ENCODE peak calls at places on chromosomes 13 and 19, in ten cellular contexts. Y is brain microvascular endothelial cell; L is OCI-LY7; F is aorta; I is foreskin fibroblast; M is neural progenitor cell; C is cardiac fibroblast; H is endothelial cell of umbilical vein; S is heart right ventricle; E is CD8-positive, alpha-beta memory T cell. P is an unnamed sample.

GRCh38 chr13:111115051-111115840 is at the start of gene ARHGEF7:
- DNase-seq in E (no peak), M (peak; percentile 79), Y (no peak), F (no peak), L (no peak), S (no peak), H (no peak), I (peak; percentile 48), C (no peak), P (no peak)

GRCh38 chr19:48330012-48330681 is 4.8 kb downstream of the EMP3 start:
- DNase-seq in L (peak; percentile 96), I (no peak), F (peak; percentile 83), M (peak; percentile 93), C (no peak), H (peak; percentile 15), S (peak; percentile 81), E (peak; percentile 87), Y (no peak), P (peak; percentile 82)

GRCh38 chr19:7983286-7983950 is 22.0 kb downstream of the ELAVL1 start:
- DNase-seq in L (no peak), I (no peak), M (no peak), E (no peak), S (no peak), H (no peak), Y (no peak), F (no peak), C (no peak), P (peak; percentile 41)

GRCh38 chr13:94154362-94154761 is 325.1 kb downstream of the DCT start:
- DNase-seq in M (no peak), C (peak; percentile 83), S (no peak), L (no peak), F (peak; percentile 58), Y (peak; percentile 32), H (no peak), I (peak; percentile 67), E (no peak), P (no peak)

GRCh38 chr13:27151798-27152599 is 19.6 kb downstream of the USP12 start:
- DNase-seq in M (no peak), E (no peak), C (no peak), Y (peak; percentile 6), I (no peak), H (no peak), S (no peak), F (no peak), L (no peak), P (no peak)

GRCh38 chr19:14375582-14376291 is 5.5 kb upstream of the ADGRE5 start:
- DNase-seq in I (peak; percentile 59), C (peak; percentile 27), E (no peak), S (peak; percentile 69), Y (no peak), L (peak; percentile 51), M (no peak), F (peak; percentile 69), H (peak; percentile 43), P (no peak)

GRCh38 chr13:97018029-97018819 is 23.9 kb upstream of the OXGR1 start:
- DNase-seq in L (peak; percentile 26), M (peak; percentile 67), I (peak; percentile 83), H (peak; percentile 70), C (peak; percentile 75), S (peak; percentile 37), Y (peak; percentile 66), F (no peak), E (peak; percentile 17), P (no peak)

GRCh38 chr19:45336696-45337251 is 3.8 kb upstream of the KLC3 start:
- DNase-seq in S (no peak), M (no peak), L (no peak), Y (no peak), F (no peak), I (no peak), E (no peak), H (no peak), C (no peak), P (no peak)

GRCh38 chr13:76882431-76882830 is 3.8 kb downstream of the KCTD12 start:
- DNase-seq in L (no peak), Y (peak; percentile 28), I (peak; percentile 88), M (no peak), F (peak; percentile 60), S (no peak), C (peak; percentile 69), H (peak; percentile 62), E (no peak), P (no peak)
- H3K4me3 ChIP-seq in L (no peak overlapping the region), Y (peak overlapping the region; percentile 70), I (peak overlapping the region; percentile 73), M (no peak overlapping the region), F (no peak overlapping the region), S (peak overlapping the region; percentile 83), C (no peak overlapping the region), H (peak overlapping the region; percentile 95), E (no peak overlapping the region), P (peak overlapping the region; percentile 80)

GRCh38 chr19:16084067-16084685 is 7.9 kb downstream of the TPM4 start:
- DNase-seq in L (no peak), S (no peak), I (no peak), H (no peak), Y (no peak), M (no peak), F (no peak), C (no peak), E (no peak), P (no peak)

GRCh38 chr19:16087940-16088339 is 11.6 kb downstream of the TPM4 start:
- DNase-seq in L (no peak), H (no peak), I (no peak), F (no peak), S (no peak), M (no peak), Y (no peak), E (no peak), C (no peak), P (no peak)

GRCh38 chr19:16088351-16088984 is 12.2 kb downstream of the TPM4 start:
- DNase-seq in Y (no peak), C (peak; percentile 72), E (no peak), M (no peak), S (no peak), F (no peak), I (no peak), H (no peak), L (no peak), P (no peak)

GRCh38 chr19:16088985-16089846 is 12.9 kb downstream of the TPM4 start:
- DNase-seq in C (no peak), L (no peak), Y (no peak), H (no peak), F (no peak), E (no peak), M (no peak), S (no peak), I (no peak), P (no peak)

GRCh38 chr19:16085115-16085514 is 8.8 kb downstream of the TPM4 start:
- DNase-seq in Y (no peak), H (no peak), M (no peak), L (no peak), C (no peak), F (no peak), I (peak; percentile 71), E (no peak), S (no peak), P (no peak)
- H3K4me3 ChIP-seq in Y (no peak overlapping the region), H (no peak overlapping the region), M (no peak overlapping the region), L (no peak overlapping the region), C (no peak overlapping the region), F (no peak overlapping the region), I (no peak overlapping the region), E (no peak overlapping the region), S (no peak overlapping the region), P (no peak overlapping the region)

DNA sequence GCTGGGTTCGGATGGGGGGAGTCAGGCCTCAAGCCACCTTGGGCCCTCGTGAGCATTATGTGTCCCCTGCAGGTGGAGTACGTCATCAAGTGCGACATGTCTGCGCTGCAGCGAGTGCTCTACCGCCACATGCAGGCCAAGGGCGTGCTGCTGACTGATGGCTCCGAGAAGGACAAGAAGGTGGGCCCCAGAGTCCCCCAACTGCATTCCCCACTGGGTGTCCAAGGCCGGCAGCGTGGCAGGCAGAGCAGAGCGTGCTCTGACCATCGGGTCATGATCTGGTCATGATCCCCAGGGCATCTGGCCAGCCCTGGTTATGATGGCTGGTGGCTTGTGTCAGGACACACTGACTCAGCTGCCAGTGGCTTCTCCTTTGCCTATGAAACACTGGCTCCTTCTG is 63.4 kb downstream of the SMARCA4 start:
- DNase-seq in S (no peak), E (no peak), Y (no peak), M (no peak), F (no peak), I (peak; percentile 33), H (no peak), C (no peak), L (no peak), P (no peak)
- H3K4me3 ChIP-seq in S (no peak overlapping the region), E (no peak overlapping the region), Y (no peak overlapping the region), M (no peak overlapping the region), F (no peak overlapping the region), I (no peak overlapping the region), H (no peak overlapping the region), C (no peak overlapping the region), L (no peak overlapping the region), P (no peak overlapping the region)

DNA sequence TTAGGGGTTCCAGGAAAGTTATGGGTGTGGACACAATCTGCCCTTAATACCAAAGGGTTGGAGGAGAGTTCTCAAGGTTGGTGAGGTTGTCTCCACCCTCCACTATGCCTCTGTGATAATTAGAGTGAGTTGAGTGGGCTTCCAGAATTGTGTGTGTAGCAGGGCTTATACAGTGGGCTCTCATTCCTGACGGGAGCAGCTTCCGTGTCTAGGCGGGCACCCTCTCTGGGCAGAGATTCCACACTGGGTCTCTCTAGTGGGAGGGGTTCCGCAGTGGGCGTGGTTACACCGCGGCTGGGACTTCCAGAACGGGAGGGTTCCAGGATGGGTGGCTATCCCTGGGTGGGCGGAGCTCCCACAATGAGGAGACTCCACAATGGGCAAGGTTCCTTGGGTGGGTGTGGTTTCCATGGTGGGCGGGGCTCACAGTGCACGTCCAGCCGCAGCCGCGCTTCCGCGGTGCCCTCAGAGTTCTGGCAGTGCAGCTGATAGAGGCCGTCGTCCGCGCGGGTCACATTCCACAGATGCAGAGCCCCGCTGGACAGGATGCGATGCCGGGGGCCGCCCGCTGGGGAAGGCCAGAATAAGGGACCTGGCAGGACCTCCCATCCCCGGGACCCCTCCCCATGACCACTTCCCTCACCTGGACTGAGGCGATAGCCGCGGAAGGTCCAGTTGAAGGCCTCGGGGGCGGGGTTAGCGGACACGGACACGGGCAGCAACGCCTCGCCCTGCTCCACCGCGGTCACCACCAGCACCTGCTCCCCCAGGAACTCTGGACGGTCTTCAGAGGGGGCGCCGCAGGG is 8.4 kb downstream of the NPHS1 start:
- DNase-seq in H (no peak), S (no peak), C (peak; percentile 12), Y (no peak), I (no peak), L (no peak), F (no peak), E (no peak), M (peak; percentile 73), P (peak; percentile 75)
- H3K4me3 ChIP-seq in H (no peak overlapping the region), S (no peak overlapping the region), C (no peak overlapping the region), Y (no peak overlapping the region), I (no peak overlapping the region), L (no peak overlapping the region), F (no peak overlapping the region), E (no peak overlapping the region), M (no peak overlapping the region), P (no peak overlapping the region)

P was measured in left lung.